ENCODE peak calls at places on chromosomes 11 and 22, in eight cellular contexts. J is caudate nucleus; N is iPS-NIHi11; D is amygdala; U is HTR-8/SVneo; X is skeletal muscle cell; L is NK-92 treated with Interleukin-12 subunit alpha and Interleukin-12 subunit beta, amount 100 ng/mL, for 24 hours; I is prostate gland. P is an unnamed sample.

GRCh38 chr11:129290966-129291365 is 84.7 kb upstream of the BARX2 start:
- DNase-seq in N (no peak), L (no peak), J (no peak), X (no peak), I (no peak), U (no peak), D (no peak), P (no peak)

GRCh38 chr11:13368041-13368446 is 90.5 kb downstream of the BMAL1 start:
- DNase-seq in U (peak), X (no peak), J (peak), L (no peak), N (peak), D (no peak), I (no peak), P (peak)

GRCh38 chr11:68387840-68388239 is 72.7 kb upstream of the PPP6R3 start:
- DNase-seq in L (no peak), D (no peak), N (no peak), U (no peak), I (no peak), J (no peak), X (no peak), P (no peak)

GRCh38 chr22:21568207-21569075 is 927 bp downstream of the UBE2L3 start:
- DNase-seq in L (peak), X (no peak), N (no peak), D (no peak), U (peak), I (peak), J (peak), P (peak)

GRCh38 chr22:44347098-44347497 is 34.3 kb upstream of the SHISAL1 start:
- DNase-seq in D (no peak), J (no peak), X (no peak), L (no peak), N (no peak), U (no peak), I (no peak), P (no peak)

GRCh38 chr11:116224154-116224888 is 548.5 kb downstream of the BUD13 start:
- DNase-seq in I (peak), L (peak), U (peak), D (peak), X (no peak), J (peak), N (peak), P (peak)

GRCh38 chr22:50567721-50568252 is 5.1 kb upstream of the SYCE3 start:
- DNase-seq in I (no peak), L (no peak), X (no peak), J (no peak), N (no peak), D (no peak), U (no peak), P (no peak)

GRCh38 chr11:23988381-23989006 is 508.4 kb upstream of the LUZP2 start:
- DNase-seq in J (no peak), I (no peak), D (no peak), U (no peak), N (no peak), L (no peak), X (peak), P (peak)

GRCh38 chr22:36991220-36991619 is 28.0 kb downstream of the TST start:
- DNase-seq in N (peak), I (no peak), X (no peak), L (no peak), J (no peak), U (no peak), D (no peak), P (no peak)

GRCh38 chr11:43947003-43947500 is 4.6 kb downstream of the C11orf96 start:
- DNase-seq in N (no peak), J (no peak), D (no peak), L (no peak), X (no peak), I (no peak), U (no peak), P (no peak)

GRCh38 chr11:17472467-17472866 is 4.2 kb downstream of the ABCC8 start:
- DNase-seq in J (no peak), N (no peak), U (no peak), I (no peak), L (no peak), X (no peak), D (no peak), P (no peak)